ENCODE peak calls at places on chromosomes 13 and 19, in six cellular contexts. K is GM10248; Y is AG09319; R is CD8-positive, alpha-beta T cell; A is A549; T is choroid plexus epithelial cell. O is an unnamed sample.

GRCh38 chr19:50921391-50922315 is 10.5 kb upstream of the KLK4 start:
- DNase-seq in K (no peak), Y (no peak), A (peak; percentile 31), R (no peak), T (peak; percentile 3), O (no peak)

GRCh38 chr13:41827507-41828213 is 133.2 kb downstream of the VWA8 start:
- DNase-seq in K (no peak), R (no peak), T (peak; percentile 97), Y (peak; percentile 50), A (peak; percentile 77), O (no peak)

GRCh38 chr19:13095393-13095784 is 7.3 kb downstream of the LYL1 start:
- DNase-seq in R (no peak), T (no peak), Y (no peak), A (no peak), K (peak; percentile 64), O (peak; percentile 69)

GRCh38 chr19:47310819-47311218 is 1.2 kb downstream of the C5AR1 start:
- DNase-seq in T (peak; percentile 62), A (peak; percentile 89), K (no peak), R (no peak), Y (no peak), O (no peak)

GRCh38 chr13:49791753-49792549 is 531 bp downstream of the KPNA3 start:
- DNase-seq in R (peak; percentile 47), A (peak; percentile 29), K (peak; percentile 54), Y (no peak), T (peak; percentile 52), O (peak; percentile 61)

GRCh38 chr19:14138576-14139265 is 2.3 kb upstream of the ASF1B start:
- DNase-seq in A (no peak), T (peak; percentile 53), K (no peak), Y (no peak), R (no peak), O (no peak)

GRCh38 chr13:50459658-50460057 is 383.8 kb downstream of the DLEU7 start:
- DNase-seq in R (no peak), Y (no peak), A (no peak), T (no peak), K (no peak), O (no peak)

GRCh38 chr19:33794578-33795369 is 1.9 kb upstream of the KCTD15 start:
- DNase-seq in K (no peak), A (no peak), T (no peak), Y (no peak), R (no peak), O (no peak)

GRCh38 chr19:18750295-18750970 is 40.7 kb downstream of the COMP start:
- DNase-seq in T (no peak), R (no peak), A (no peak), K (no peak), Y (no peak), O (no peak)

GRCh38 chr13:20676213-20676612 is 27.3 kb upstream of the IL17D start:
- DNase-seq in R (no peak), K (no peak), T (no peak), Y (no peak), A (no peak), O (no peak)

GRCh38 chr19:19321143-19321577 is 531 bp downstream of the MAU2 start:
- DNase-seq in Y (no peak), R (no peak), T (peak; percentile 27), A (peak; percentile 20), K (no peak), O (no peak)

GRCh38 chr13:37540228-37540627 is 58.3 kb downstream of the POSTN start:
- DNase-seq in T (peak; percentile 66), A (no peak), R (no peak), K (no peak), Y (peak; percentile 48), O (no peak)

GRCh38 chr19:44707794-44708193 is 8.8 kb downstream of the CEACAM16 start:
- DNase-seq in Y (no peak), R (no peak), A (no peak), T (no peak), K (no peak), O (no peak)

GRCh38 chr19:3358919-3359849 is 7.2 kb upstream of the NFIC start:
- DNase-seq in R (peak; percentile 67), Y (no peak), A (no peak), T (peak; percentile 63), K (peak; percentile 86), O (peak; percentile 96)

GRCh38 chr13:30159446-30159839 is 147.9 kb downstream of the KATNAL1 start:
- DNase-seq in R (peak; percentile 31), Y (no peak), A (no peak), K (peak; percentile 55), T (peak; percentile 96), O (peak; percentile 59)

GRCh38 chr19:12843328-12843727 is 5.0 kb downstream of the MAST1 start:
- DNase-seq in T (no peak), Y (no peak), R (no peak), K (no peak), A (no peak), O (no peak)

GRCh38 chr13:106063591-106064308 is 471.7 kb downstream of the EFNB2 start:
- DNase-seq in K (no peak), A (no peak), R (no peak), Y (no peak), T (peak; percentile 65), O (no peak)

GRCh38 chr13:54226866-54227265 is 1198.3 kb downstream of the OLFM4 start:
- DNase-seq in R (no peak), T (no peak), A (no peak), Y (no peak), K (no peak), O (no peak)

GRCh38 chr19:6362351-6362801 is 1.0 kb downstream of the CLPP start:
- DNase-seq in R (peak; percentile 41), Y (no peak), K (no peak), A (no peak), T (no peak), O (no peak)

GRCh38 chr13:99982741-99983400 is 1.3 kb downstream of the ZIC2 start:
- DNase-seq in Y (no peak), K (no peak), T (no peak), R (no peak), A (no peak), O (no peak)

GRCh38 chr13:113114511-113115362 is 7.9 kb upstream of the F10 start:
- DNase-seq in T (no peak), A (no peak), K (no peak), Y (no peak), R (no peak), O (no peak)

GRCh38 chr13:75521956-75522355 is 15.7 kb downstream of the COMMD6 start:
- DNase-seq in T (no peak), K (no peak), Y (no peak), A (no peak), R (no peak), O (no peak)

GRCh38 chr19:33472696-33473624 is 48.6 kb downstream of the PEPD start:
- DNase-seq in A (peak; percentile 66), R (no peak), Y (peak; percentile 63), K (no peak), T (peak; percentile 88), O (no peak)

GRCh38 chr13:113857531-113858195 is 6.2 kb downstream of the GAS6 start:
- DNase-seq in A (no peak), K (no peak), R (no peak), Y (no peak), T (no peak), O (no peak)

GRCh38 chr19:48962029-48962848 is 2.9 kb upstream of the FTL start:
- DNase-seq in K (peak; percentile 85), Y (no peak), A (peak; percentile 94), T (peak; percentile 39), R (peak; percentile 53), O (peak; percentile 89)

GRCh38 chr13:90445179-90445578 is 902.3 kb upstream of the MIR17HG start:
- DNase-seq in A (peak; percentile 82), R (no peak), Y (peak; percentile 67), K (no peak), T (peak; percentile 94), O (no peak)

GRCh38 chr13:26497991-26498423 is 59.5 kb upstream of the WASF3 start:
- DNase-seq in T (peak; percentile 89), R (no peak), Y (peak; percentile 60), K (no peak), A (no peak), O (no peak)

GRCh38 chr13:90541346-90541745 is 806.1 kb upstream of the MIR17HG start:
- DNase-seq in R (no peak), Y (no peak), A (no peak), K (no peak), T (no peak), O (no peak)

GRCh38 chr13:95741584-95742563 is 64.9 kb downstream of the DNAJC3 start:
- DNase-seq in A (no peak), Y (no peak), T (no peak), K (peak; percentile 10), R (no peak), O (no peak)

GRCh38 chr13:106987435-106987800 is 419.5 kb upstream of the ARGLU1 start:
- DNase-seq in T (no peak), A (no peak), Y (no peak), R (no peak), K (no peak), O (no peak)

GRCh38 chr13:113176292-113176691 is 17.8 kb downstream of the PROZ start:
- DNase-seq in R (peak; percentile 56), T (no peak), Y (no peak), K (no peak), A (no peak), O (no peak)

GRCh38 chr19:29084266-29084665 is 128.7 kb downstream of the UQCRFS1 start:
- DNase-seq in R (no peak), Y (no peak), K (no peak), T (no peak), A (peak; percentile 57), O (no peak)

GRCh38 chr13:93227906-93228801 is 1.5 kb downstream of the GPC6 start:
- DNase-seq in Y (no peak), R (no peak), A (peak; percentile 59), K (no peak), T (peak; percentile 93), O (no peak)

DNA sequence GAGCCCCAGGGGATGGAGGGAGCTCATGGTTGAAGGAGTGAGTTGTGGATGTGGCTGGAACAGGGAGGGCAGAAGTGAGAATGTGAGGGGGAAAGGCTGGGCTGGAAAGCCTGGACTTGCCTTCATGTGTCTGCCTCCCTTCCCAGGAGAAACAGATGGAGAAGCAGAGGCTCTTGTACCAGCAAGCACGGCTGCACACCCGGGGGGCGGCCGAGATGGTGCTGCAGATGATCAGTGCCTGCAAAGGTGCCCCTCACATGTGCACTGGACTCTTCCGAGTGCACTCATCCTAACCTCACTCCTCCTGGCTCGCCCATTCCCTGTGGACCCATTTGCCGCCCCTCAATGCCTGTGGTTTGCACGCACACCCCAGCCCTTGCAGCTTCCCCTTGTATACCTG is 83.2 kb downstream of the MAP4K1 start:
- DNase-seq in Y (no peak), T (no peak), A (no peak), R (no peak), K (no peak), O (no peak)
- TF ChIP-seq CTCF in Y (no peak), T (no peak), A (no peak), R (no peak), K (no peak), O (no peak)

GRCh38 chr13:44870456-44870929 is 118.8 kb downstream of the NUFIP1 start:
- DNase-seq in T (no peak), R (no peak), K (no peak), A (no peak), Y (no peak), O (no peak)
- TF ChIP-seq CTCF in T (no peak), R (no peak), K (no peak), A (no peak), Y (no peak), O (no peak)

GRCh38 chr19:42023121-42023942 is 29.3 kb upstream of the ATP1A3 start:
- DNase-seq in K (peak; percentile 50), A (peak; percentile 77), T (peak; percentile 50), Y (no peak), R (no peak), O (no peak)
- TF ChIP-seq CTCF in K (peak; percentile 54), A (peak; percentile 72), T (peak; percentile 71), Y (peak; percentile 33), R (peak; percentile 15), O (peak; percentile 45)

GRCh38 chr13:78430811-78431210 is 172.5 kb downstream of the POU4F1 start:
- DNase-seq in T (no peak), K (no peak), R (no peak), Y (no peak), A (no peak), O (no peak)
- TF ChIP-seq CTCF in T (no peak), K (no peak), R (no peak), Y (no peak), A (no peak), O (no peak)

O was measured in GM20000.